ENCODE peak calls at places on chromosomes 16 and 17, in four cellular contexts. C, I, G and F are unnamed samples.

GRCh38 chr17:75228305-75228704 is 22.8 kb downstream of the NUP85 start:
- DNase-seq in I (no peak), C (no peak), G (no peak), F (no peak)

GRCh38 chr16:88691924-88692560 is 5.7 kb upstream of the SNAI3 start:
- DNase-seq in G (no peak), I (peak; percentile 54), C (no peak), F (no peak)

GRCh38 chr17:17641621-17642409 is 39.4 kb upstream of the RAI1 start:
- DNase-seq in C (peak; percentile 70), I (peak; percentile 82), G (peak; percentile 46), F (peak; percentile 44)

GRCh38 chr17:13943859-13944258 is 125.4 kb upstream of the COX10 start:
- DNase-seq in G (no peak), I (no peak), C (no peak), F (no peak)

GRCh38 chr17:44921122-44921882 is 6.0 kb upstream of the GFAP start:
- DNase-seq in I (no peak), C (no peak), G (no peak), F (no peak)

GRCh38 chr16:50884066-50884860 is 142.4 kb downstream of the CYLD start:
- DNase-seq in G (no peak), I (peak; percentile 38), C (no peak), F (no peak)

GRCh38 chr17:9968881-9969280 is 63.8 kb upstream of the RCVRN start:
- DNase-seq in C (no peak), G (no peak), I (no peak), F (no peak)

GRCh38 chr16:86975445-86975844 is 341.7 kb downstream of the C16orf95 start:
- DNase-seq in I (no peak), G (no peak), C (no peak), F (no peak)

GRCh38 chr16:1159973-1160772 is 7.3 kb downstream of the CACNA1H start:
- DNase-seq in G (no peak), C (no peak), I (no peak), F (no peak)

GRCh38 chr16:81779540-81780320 is 639 bp downstream of the PLCG2 start:
- DNase-seq in C (no peak), G (no peak), I (peak; percentile 56), F (no peak)

GRCh38 chr17:27944546-27945332 is 51.6 kb upstream of the LYRM9 start:
- DNase-seq in C (no peak), G (peak; percentile 36), I (no peak), F (peak; percentile 22)

GRCh38 chr17:39028690-39029089 is 61.5 kb upstream of the FBXO47 start:
- DNase-seq in C (no peak), I (no peak), G (no peak), F (no peak)

GRCh38 chr17:8166731-8167130 is 4.0 kb upstream of the VAMP2 start:
- DNase-seq in C (no peak), I (peak; percentile 27), G (no peak), F (no peak)

GRCh38 chr17:48542956-48543853 is 1.7 kb downstream of the HOXB2 start:
- DNase-seq in C (peak; percentile 57), G (no peak), I (peak; percentile 73), F (no peak)

GRCh38 chr17:17134051-17134951 is 71.8 kb downstream of the PLD6 start:
- DNase-seq in C (no peak), I (no peak), G (no peak), F (no peak)

GRCh38 chr16:49763826-49764225 is 92.1 kb downstream of the ZNF423 start:
- DNase-seq in G (no peak), I (no peak), C (no peak), F (no peak)

GRCh38 chr16:58515871-58516767 is 802 bp downstream of the SETD6 start:
- DNase-seq in C (peak; percentile 59), G (no peak), I (peak; percentile 80), F (no peak)

GRCh38 chr16:82178352-82178751 is 8.3 kb upstream of the MPHOSPH6 start:
- DNase-seq in I (no peak), G (no peak), C (no peak), F (no peak)

GRCh38 chr16:74868501-74868900 is 93.9 kb upstream of the FA2H start:
- DNase-seq in C (peak; percentile 56), G (no peak), I (no peak), F (no peak)

GRCh38 chr16:29663020-29663828 is at the start of gene SPN:
- DNase-seq in I (peak; percentile 50), G (no peak), C (peak; percentile 36), F (no peak)

GRCh38 chr17:79977711-79978544 is 57.7 kb downstream of the TBC1D16 start:
- DNase-seq in C (no peak), I (no peak), G (no peak), F (no peak)

GRCh38 chr16:1099224-1100083 is 3.4 kb upstream of the C1QTNF8 start:
- DNase-seq in G (no peak), I (no peak), C (no peak), F (no peak)

GRCh38 chr17:19904412-19904811 is 36.7 kb upstream of the ULK2 start:
- DNase-seq in I (no peak), C (no peak), G (no peak), F (no peak)

GRCh38 chr17:59001158-59001814 is 105.4 kb downstream of the TRIM37 start:
- DNase-seq in G (peak; percentile 88), I (no peak), C (peak; percentile 70), F (peak; percentile 93)

GRCh38 chr17:55426851-55427586 is 5.4 kb upstream of the MMD start:
- DNase-seq in C (no peak), G (no peak), I (no peak), F (no peak)

GRCh38 chr16:30846649-30847402 is 47.1 kb downstream of the BCL7C start:
- DNase-seq in C (no peak), G (no peak), I (no peak), F (no peak)

GRCh38 chr17:19354123-19354522 is 8.4 kb downstream of the B9D1 start:
- DNase-seq in C (no peak), G (no peak), I (no peak), F (no peak)

GRCh38 chr17:4802228-4802627 is at the start of gene C17orf114:
- DNase-seq in I (no peak), C (no peak), G (no peak), F (no peak)

GRCh38 chr17:35795007-35795870 is at the start of gene MMP28:
- DNase-seq in G (no peak), I (peak; percentile 90), C (peak; percentile 27), F (no peak)

GRCh38 chr17:55624789-55625433 is 97.8 kb downstream of the TMEM100 start:
- DNase-seq in G (no peak), C (no peak), I (no peak), F (no peak)

GRCh38 chr17:28707339-28707720 is 4.4 kb downstream of the PROCA1 start:
- DNase-seq in I (no peak), C (no peak), G (no peak), F (no peak)

GRCh38 chr16:29170393-29171239 is 185.8 kb downstream of the LAT start:
- DNase-seq in G (no peak), C (no peak), I (no peak), F (no peak)

GRCh38 chr17:14297161-14297851 is 3.6 kb upstream of the HS3ST3B1 start:
- DNase-seq in C (peak; percentile 25), G (no peak), I (peak; percentile 59), F (no peak)

GRCh38 chr16:58628845-58629680 is 563 bp downstream of the CNOT1 start:
- DNase-seq in C (peak; percentile 47), I (peak; percentile 83), G (peak; percentile 17), F (peak; percentile 31)

GRCh38 chr16:57304169-57305061 is 19.9 kb upstream of the PLLP start:
- DNase-seq in I (peak; percentile 64), C (no peak), G (peak; percentile 40), F (no peak)

GRCh38 chr17:76996741-76997694 is 128.8 kb downstream of the MGAT5B start:
- DNase-seq in C (peak; percentile 21), I (no peak), G (no peak), F (no peak)